ENCODE peak calls at places on chromosomes 16 and 17, in five cellular contexts. V, N, W, M and L are unnamed samples.

GRCh38 chr16:83187404-83187803 is 560.6 kb downstream of the CDH13 start:
- ATAC-seq in V (no peak), N (no peak), W (no peak), M (no peak), L (peak; percentile 60)

GRCh38 chr16:17461951-17462729 is 8.6 kb downstream of the XYLT1 start:
- ATAC-seq in V (peak; percentile 69), N (no peak), W (no peak), M (no peak), L (no peak)

GRCh38 chr16:69274699-69275235 is 36.4 kb upstream of the VPS4A start:
- ATAC-seq in V (no peak), N (no peak), W (no peak), M (no peak), L (no peak)

GRCh38 chr16:69223882-69224281 is 36.9 kb downstream of the SNTB2 start:
- ATAC-seq in V (no peak), N (no peak), W (no peak), M (no peak), L (no peak)

GRCh38 chr16:58548378-58548777 is 33.1 kb downstream of the SETD6 start:
- ATAC-seq in V (no peak), N (no peak), W (no peak), M (peak; percentile 65), L (no peak)

GRCh38 chr16:66924527-66925321 is 611 bp downstream of the RRAD start:
- ATAC-seq in V (peak; percentile 79), N (peak; percentile 1), W (peak; percentile 65), M (peak; percentile 32), L (peak; percentile 41)

GRCh38 chr17:40462343-40463121 is 19.3 kb downstream of the IGFBP4 start:
- ATAC-seq in V (no peak), N (peak; percentile 32), W (peak; percentile 1), M (peak; percentile 21), L (no peak)

GRCh38 chr16:23424292-23424958 is 28.6 kb downstream of the COG7 start:
- ATAC-seq in V (no peak), N (no peak), W (peak; percentile 81), M (no peak), L (peak; percentile 86)

GRCh38 chr17:33949100-33949499 is 306.0 kb upstream of the CCL2 start:
- ATAC-seq in V (no peak), N (no peak), W (no peak), M (no peak), L (no peak)

GRCh38 chr17:39617446-39618251 is 9.1 kb upstream of the PPP1R1B start:
- ATAC-seq in V (peak; percentile 59), N (peak; percentile 34), W (peak; percentile 66), M (peak; percentile 49), L (peak; percentile 35)

GRCh38 chr16:47687694-47688093 is 226.6 kb downstream of the PHKB start:
- ATAC-seq in V (no peak), N (no peak), W (no peak), M (no peak), L (no peak)

GRCh38 chr16:85524630-85525463 is 88.3 kb upstream of the GSE1 start:
- ATAC-seq in V (peak; percentile 77), N (no peak), W (no peak), M (peak; percentile 8), L (peak; percentile 30)

GRCh38 chr17:8212312-8213180 is 2.2 kb upstream of the AURKB start:
- ATAC-seq in V (no peak), N (no peak), W (no peak), M (no peak), L (peak; percentile 48)